ENCODE peak calls at places on chromosome 3, in four cellular contexts. U is IMR-90, S is neuronal stem cell, A is mesenchymal stem cell. C is an unnamed sample.

GRCh38 chr3:179981646-179982045 is 55.1 kb downstream of the PEX5L start:
- DNase-seq in U (no peak), S (no peak), A (no peak), C (no peak)

GRCh38 chr3:55534876-55535275 is 47.8 kb upstream of the WNT5A start:
- DNase-seq in U (no peak), S (no peak), A (no peak), C (no peak)

GRCh38 chr3:188191460-188191859 is 37.5 kb downstream of the LPP start:
- DNase-seq in A (no peak), S (no peak), U (no peak), C (no peak)

GRCh38 chr3:149898771-149899170 is 71.9 kb downstream of the PFN2 start:
- DNase-seq in U (peak; percentile 86), S (no peak), A (peak; percentile 71), C (peak; percentile 13)

GRCh38 chr3:16482770-16483531 is 30.5 kb downstream of the RFTN1 start:
- DNase-seq in A (peak; percentile 48), U (peak; percentile 39), S (no peak), C (peak; percentile 68)

GRCh38 chr3:112492124-112492523 is 7.1 kb downstream of the BTLA start:
- DNase-seq in A (no peak), S (no peak), U (no peak), C (no peak)

GRCh38 chr3:157089455-157090221 is 70.3 kb downstream of the CCNL1 start:
- DNase-seq in S (no peak), A (peak; percentile 63), U (peak; percentile 71), C (peak; percentile 27)

GRCh38 chr3:126121074-126121473 is 37.1 kb upstream of the SLC41A3 start:
- DNase-seq in U (no peak), A (no peak), S (no peak), C (no peak)

GRCh38 chr3:8451696-8452095 is 49.9 kb upstream of the LMCD1 start:
- DNase-seq in S (no peak), A (no peak), U (peak; percentile 70), C (no peak)

GRCh38 chr3:182258538-182259177 is 534.6 kb upstream of the ATP11B start:
- DNase-seq in A (peak; percentile 35), S (peak; percentile 55), U (no peak), C (peak; percentile 54)

GRCh38 chr3:27521179-27521871 is 37.1 kb upstream of the SLC4A7 start:
- DNase-seq in U (peak; percentile 95), S (no peak), A (peak; percentile 91), C (no peak)

GRCh38 chr3:189962466-189962865 is 158.2 kb downstream of the P3H2 start:
- DNase-seq in A (no peak), S (no peak), U (no peak), C (no peak)

GRCh38 chr3:194091141-194091540 is 44.8 kb upstream of the HES1 start:
- DNase-seq in S (no peak), A (peak; percentile 77), U (peak; percentile 72), C (peak; percentile 58)

GRCh38 chr3:118688396-118688884 is 346.2 kb downstream of the IGSF11 start:
- DNase-seq in U (no peak), A (peak; percentile 24), S (no peak), C (peak; percentile 23)

GRCh38 chr3:34683851-34684250 is 885.4 kb downstream of the PDCD6IP start:
- DNase-seq in S (peak; percentile 51), U (peak; percentile 11), A (peak; percentile 46), C (peak; percentile 77)

GRCh38 chr3:124707667-124708066 is 22.6 kb upstream of the UMPS start:
- DNase-seq in A (peak; percentile 77), S (no peak), U (peak; percentile 95), C (peak; percentile 76)

GRCh38 chr3:50139718-50140423 is 15.3 kb upstream of the SEMA3F start:
- DNase-seq in A (no peak), S (no peak), U (no peak), C (no peak)

GRCh38 chr3:179179256-179179655 is 31.1 kb downstream of the PIK3CA start:
- DNase-seq in S (no peak), A (no peak), U (no peak), C (no peak)

GRCh38 chr3:9247361-9248231 is 1.9 kb downstream of the SRGAP3 start:
- DNase-seq in S (no peak), A (no peak), U (no peak), C (no peak)

GRCh38 chr3:48599077-48599501 is 4.0 kb upstream of the COL7A1 start:
- DNase-seq in A (no peak), S (no peak), U (no peak), C (no peak)

GRCh38 chr3:186425788-186426730 is 64.0 kb upstream of the DGKG start:
- DNase-seq in U (peak; percentile 75), S (no peak), A (peak; percentile 59), C (peak; percentile 71)

GRCh38 chr3:192958219-192958872 is 40.7 kb upstream of the MB21D2 start:
- DNase-seq in A (no peak), S (no peak), U (no peak), C (no peak)

DNA sequence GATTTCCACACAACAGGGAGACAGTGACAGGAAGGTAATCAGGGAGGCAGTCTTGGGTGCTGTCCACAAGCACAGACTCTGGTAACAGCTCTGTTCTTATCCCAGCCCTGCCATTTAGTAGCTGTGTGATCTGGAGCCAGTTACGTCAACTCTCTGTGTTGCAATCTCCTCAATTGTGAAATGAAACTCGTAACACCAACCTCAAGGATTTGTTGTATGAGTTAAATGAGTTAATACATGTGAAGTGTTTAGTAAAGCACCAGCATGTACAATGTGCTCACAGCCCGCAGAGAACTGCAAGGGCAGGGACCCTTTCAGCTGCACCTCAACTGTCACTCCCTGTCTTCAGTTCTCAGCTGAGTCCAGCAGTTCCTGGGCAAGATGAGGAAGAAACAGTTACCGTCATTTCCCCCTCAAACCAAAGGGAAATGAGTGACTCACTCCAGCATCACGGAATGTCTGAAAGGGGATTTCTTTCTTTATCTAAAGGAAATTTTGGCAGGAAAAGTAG is 39.8 kb upstream of the MB21D2 start:
- DNase-seq in S (no peak), U (peak; percentile 94), A (peak; percentile 91), C (no peak)
- H3K4me3 ChIP-seq in S (no peak overlapping the region), U (peak overlapping the region; percentile 30), A (no peak overlapping the region), C (no peak overlapping the region)

GRCh38 chr3:52456800-52457183 is 1.4 kb downstream of the NISCH start:
- DNase-seq in S (no peak), U (no peak), A (no peak), C (no peak)
- H2AK5ac ChIP-seq in S (peak overlapping the region; percentile 16), U (peak overlapping the region; percentile 92), A (peak overlapping the region; percentile 56), C (peak overlapping the region; percentile 95)

DNA sequence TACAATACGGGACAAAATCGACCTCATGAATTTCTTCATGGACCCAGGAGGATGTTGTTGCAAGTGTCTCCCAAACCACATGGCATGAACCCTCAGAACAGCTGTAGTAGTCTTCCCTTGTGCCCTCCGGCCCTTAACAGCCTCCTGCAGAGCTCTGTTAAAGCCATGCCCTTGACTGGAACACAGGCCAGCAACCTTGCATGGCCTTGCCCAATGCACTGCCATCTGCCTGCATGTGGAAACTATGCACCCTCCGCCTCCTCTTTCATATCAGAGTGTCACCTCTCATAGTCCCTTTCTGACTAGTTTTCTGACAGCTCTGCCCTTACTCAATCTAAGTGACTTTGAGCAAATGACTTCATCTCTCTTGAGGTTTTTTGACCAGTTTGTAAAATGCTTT is 39.4 kb upstream of the TRIM71 start:
- DNase-seq in S (no peak), A (no peak), U (no peak), C (no peak)
- H3K18ac ChIP-seq in S (no peak overlapping the region), A (no peak overlapping the region), U (no peak overlapping the region), C (no peak overlapping the region)

DNA sequence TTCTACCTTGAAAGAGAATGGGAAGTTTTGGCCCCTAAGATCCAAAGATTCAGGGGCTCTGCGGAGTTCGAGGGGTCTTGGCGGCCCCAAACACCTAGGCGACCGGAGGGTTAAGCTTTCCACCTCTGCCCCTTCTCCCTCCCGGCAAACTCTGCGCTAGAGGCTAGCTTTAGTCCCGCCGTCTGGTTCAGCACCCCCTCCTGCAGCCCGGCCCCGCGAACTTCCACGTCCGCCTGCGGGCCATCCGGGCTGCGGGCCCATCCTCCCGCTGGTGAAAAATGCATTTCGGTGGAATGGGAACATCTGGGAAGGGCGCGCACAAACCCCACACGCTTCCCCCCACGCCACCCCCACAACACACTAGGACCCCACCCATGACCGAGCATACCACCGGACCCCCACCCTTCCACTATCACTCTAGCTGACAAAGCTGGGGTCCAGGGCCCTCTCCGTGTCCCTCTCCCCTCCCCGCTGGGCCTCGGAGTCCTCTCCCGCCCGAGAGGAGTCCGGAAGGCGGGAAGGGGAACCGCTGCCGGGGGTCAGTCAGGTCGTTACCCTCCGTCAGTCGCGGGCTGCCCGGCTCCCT is 1.0 kb downstream of the SHOX2 start:
- DNase-seq in U (no peak), A (peak; percentile 23), S (no peak), C (peak; percentile 37)
- H3K4me3 ChIP-seq in U (peak overlapping the region; percentile 64), A (peak overlapping the region; percentile 52), S (peak overlapping the region; percentile 40), C (peak overlapping the region; percentile 35)

DNA sequence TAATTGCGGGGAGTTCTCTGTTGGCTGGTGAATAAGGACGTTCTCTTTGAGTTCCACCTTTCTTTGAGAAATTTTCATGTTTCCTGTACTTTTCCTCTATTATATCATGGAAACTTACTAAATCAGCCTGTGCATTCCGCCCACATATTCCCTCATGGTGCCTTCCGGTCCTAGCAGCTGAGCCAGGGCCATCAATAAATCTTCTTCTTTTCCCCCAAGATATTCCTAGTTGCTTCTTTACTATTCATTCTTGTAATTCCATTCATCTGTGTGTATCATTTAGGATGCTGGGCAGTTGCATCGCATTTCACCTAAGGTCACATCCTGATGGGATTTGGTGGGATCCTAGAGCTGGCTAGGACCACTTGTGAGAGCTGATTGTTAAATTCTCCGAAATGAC is 139.2 kb downstream of the RBMS3 start:
- DNase-seq in S (no peak), U (peak; percentile 35), A (peak; percentile 75), C (no peak)
- H2AK5ac ChIP-seq in S (no peak overlapping the region), U (no peak overlapping the region), A (no peak overlapping the region), C (no peak overlapping the region)

GRCh38 chr3:177589041-177589650 is 391.9 kb upstream of the TBL1XR1 start:
- DNase-seq in A (no peak), U (no peak), S (no peak), C (no peak)

GRCh38 chr3:177589921-177590336 is 392.6 kb upstream of the TBL1XR1 start:
- DNase-seq in A (peak; percentile 37), S (peak; percentile 45), U (peak; percentile 93), C (no peak)

GRCh38 chr3:177590826-177591225 is 393.5 kb upstream of the TBL1XR1 start:
- DNase-seq in S (no peak), A (peak; percentile 68), U (no peak), C (no peak)

GRCh38 chr3:177594096-177594495 is 396.8 kb upstream of the TBL1XR1 start:
- DNase-seq in S (no peak), A (no peak), U (no peak), C (no peak)

DNA sequence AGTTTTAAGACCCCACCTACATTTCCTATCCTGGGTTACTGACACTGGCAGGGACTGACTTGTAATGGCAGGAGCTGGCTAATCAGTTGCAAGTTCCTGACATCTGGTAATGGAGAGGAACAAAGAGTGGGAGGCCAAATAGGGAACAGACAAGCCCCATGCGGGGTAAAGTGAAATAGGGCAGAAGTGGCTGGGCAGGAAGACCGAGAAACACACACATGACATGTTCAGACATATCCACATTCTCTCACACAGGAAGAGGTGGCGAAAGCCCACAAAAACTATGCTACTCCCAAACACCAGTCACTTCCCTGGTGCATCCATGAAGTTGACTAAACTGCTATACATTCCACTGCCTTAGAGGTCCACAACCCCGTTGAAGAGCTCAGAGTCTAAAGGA is 394.1 kb upstream of the TBL1XR1 start:
- DNase-seq in S (no peak), A (no peak), U (no peak), C (no peak)
- H3K18ac ChIP-seq in S (peak overlapping the region; percentile 41), A (peak overlapping the region; percentile 23), U (peak overlapping the region; percentile 39), C (peak overlapping the region; percentile 45)

C was measured in mesendoderm.